ENCODE peak calls at places on chromosomes 16 and 17, in seven cellular contexts. M is mucosa of descending colon; C is A549; E is CD8-positive, alpha-beta T cell; P is fibroblast of mammary gland; Z is heart right ventricle; U is PC-3. O is an unnamed sample.

GRCh38 chr16:89945654-89946053 is 2.9 kb upstream of the DEF8 start:
- DNase-seq in M (no peak), C (no peak), E (no peak), P (no peak), Z (no peak), U (peak), O (no peak)

GRCh38 chr17:48328457-48328856 is 101.6 kb downstream of the SKAP1 start:
- DNase-seq in M (no peak), C (no peak), E (no peak), P (no peak), Z (no peak), U (peak), O (no peak)

GRCh38 chr16:82509636-82510035 is 117.1 kb upstream of the CDH13 start:
- DNase-seq in M (no peak), C (no peak), E (no peak), P (no peak), Z (no peak), U (no peak), O (no peak)

GRCh38 chr16:49617710-49618330 is 238.1 kb downstream of the ZNF423 start:
- DNase-seq in M (no peak), C (no peak), E (no peak), P (no peak), Z (no peak), U (no peak), O (no peak)

GRCh38 chr17:61223725-61224124 is 175.9 kb upstream of the TBX2 start:
- DNase-seq in M (no peak), C (no peak), E (no peak), P (no peak), Z (no peak), U (no peak), O (no peak)

GRCh38 chr16:80946481-80946880 is 60.2 kb downstream of the CMC2 start:
- DNase-seq in M (no peak), C (no peak), E (no peak), P (peak), Z (no peak), U (no peak), O (peak)

GRCh38 chr16:82935781-82936180 is 309.0 kb downstream of the CDH13 start:
- DNase-seq in M (no peak), C (no peak), E (no peak), P (no peak), Z (no peak), U (no peak), O (no peak)

GRCh38 chr17:2202302-2202995 is 101.1 kb downstream of the SMG6 start:
- DNase-seq in M (no peak), C (no peak), E (no peak), P (no peak), Z (no peak), U (no peak), O (no peak)

GRCh38 chr16:88713568-88714419 is 7.5 kb downstream of the CTU2 start:
- DNase-seq in M (no peak), C (no peak), E (no peak), P (peak), Z (no peak), U (peak), O (no peak)

DNA sequence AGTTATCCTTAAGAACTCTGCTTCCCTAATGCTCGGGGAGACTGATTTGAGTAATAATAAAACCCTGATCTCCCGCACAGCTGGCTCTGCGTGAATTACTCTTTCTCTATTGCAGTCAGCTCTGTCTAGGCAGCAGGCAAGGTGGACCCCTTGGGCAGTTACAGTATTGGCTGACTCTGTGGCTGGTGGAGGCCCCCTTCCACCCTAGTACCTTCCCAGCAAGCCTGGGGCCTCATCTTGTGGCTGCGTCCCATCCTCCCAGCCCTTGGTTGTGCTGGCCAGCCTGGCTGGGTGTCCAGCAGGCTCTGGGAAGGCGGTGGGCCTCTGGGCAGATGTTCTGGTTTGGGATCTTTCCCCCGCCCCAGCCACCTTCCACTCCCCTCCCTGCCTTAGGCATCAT is 44.5 kb downstream of the CFAP20 start:
- DNase-seq in M (no peak), C (no peak), E (no peak), P (no peak), Z (no peak), U (no peak), O (no peak)
- TF ChIP-seq CTCF in M (no peak), C (no peak), E (no peak), P (no peak), Z (no peak), U (no peak), O (no peak)

GRCh38 chr17:72110231-72110952 is 10.4 kb upstream of the SOX9 start:
- DNase-seq in M (no peak), C (no peak), E (no peak), P (peak), Z (no peak), U (no peak), O (no peak)
- H3K4me3 ChIP-seq in M (no peak), C (no peak), E (no peak), P (peak), Z (peak), U (no peak), O (peak)

DNA sequence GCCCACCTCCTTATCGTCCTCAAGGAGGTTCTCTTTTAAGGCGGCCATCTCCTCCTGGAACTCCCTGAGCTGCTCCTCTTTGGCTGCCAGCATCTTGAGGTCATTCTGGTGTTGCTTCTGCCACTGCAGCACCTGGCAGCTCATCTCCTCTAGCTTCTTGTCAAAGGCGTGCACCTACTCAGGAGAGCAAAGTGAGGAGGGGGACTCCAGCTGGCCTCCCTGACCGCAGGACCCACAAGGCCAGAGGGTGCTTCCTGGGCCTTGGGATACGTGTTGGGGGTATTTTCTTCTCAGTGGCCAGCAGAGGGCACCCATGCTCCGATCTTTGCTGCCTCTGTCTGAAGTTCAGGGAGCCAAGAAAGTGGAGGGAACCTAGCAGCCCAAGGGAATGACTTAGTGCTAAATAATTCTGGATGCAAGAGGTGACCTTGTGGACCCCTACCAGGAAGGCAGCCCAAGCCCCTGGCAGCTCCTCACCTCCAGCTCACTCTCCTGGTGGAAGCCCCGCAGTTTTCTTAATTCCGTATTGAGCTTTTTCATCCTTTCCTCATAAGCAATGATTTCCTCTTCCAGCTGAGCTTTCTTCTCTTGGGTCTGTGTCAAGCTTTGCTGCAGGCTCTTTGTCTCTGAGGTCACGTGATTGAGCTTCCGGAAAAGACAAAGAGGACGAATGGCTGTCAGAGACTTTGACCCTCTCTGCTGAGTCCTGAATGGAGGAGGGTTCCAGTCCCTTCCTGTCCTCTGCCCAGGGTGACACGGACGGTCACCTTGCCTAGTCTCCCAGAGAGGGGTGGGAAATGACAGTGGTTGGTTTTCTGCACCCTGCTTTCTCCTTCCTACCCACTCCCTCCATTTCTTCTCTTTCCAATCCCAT is 31.4 kb downstream of the DHX38 start:
- DNase-seq in M (peak), C (peak), E (peak), P (peak), Z (peak), U (peak), O (peak)
- TF ChIP-seq CTCF in M (peak), C (peak), E (peak), P (peak), Z (peak), U (peak), O (peak)

DNA sequence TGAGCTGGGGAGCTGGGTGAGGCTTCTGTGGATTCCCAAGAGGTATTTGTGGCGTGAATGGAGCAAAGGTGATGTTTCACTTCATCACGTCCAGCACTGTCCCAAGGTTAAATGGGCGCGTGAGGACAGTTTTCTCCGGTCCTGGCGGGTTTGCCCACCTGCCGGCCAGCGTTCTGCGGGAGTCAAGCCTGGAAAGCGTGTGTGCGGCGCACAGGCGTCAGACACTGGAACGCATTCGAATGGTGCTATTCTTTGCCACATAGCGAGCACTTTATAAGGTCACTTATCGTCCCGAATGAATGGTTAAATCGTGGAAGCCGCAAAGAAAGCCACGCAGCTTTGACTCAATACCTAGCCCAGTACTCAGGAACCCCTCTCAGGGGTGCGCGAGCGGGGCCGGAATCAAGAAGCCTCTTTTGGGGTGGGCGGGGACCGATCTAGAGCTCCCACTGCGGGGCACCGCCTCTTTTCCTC is 446 bp upstream of the PSMD11 start:
- DNase-seq in M (no peak), C (no peak), E (no peak), P (peak), Z (no peak), U (no peak), O (no peak)
- H3K4me3 ChIP-seq in M (peak), C (peak), E (peak), P (peak), Z (peak), U (peak), O (peak)

GRCh38 chr17:73643846-73644144 is 450 bp downstream of the SDK2 start:
- DNase-seq in M (no peak), C (no peak), E (no peak), P (no peak), Z (no peak), U (no peak), O (no peak)

GRCh38 chr17:73643012-73643845 is 1.0 kb downstream of the SDK2 start:
- DNase-seq in M (peak), C (peak), E (no peak), P (no peak), Z (no peak), U (peak), O (no peak)

GRCh38 chr17:73644145-73645049 is at the start of gene SDK2:
- DNase-seq in M (peak), C (peak), E (no peak), P (no peak), Z (no peak), U (no peak), O (no peak)

GRCh38 chr17:73646409-73647305 is 2.4 kb upstream of the SDK2 start:
- DNase-seq in M (no peak), C (peak), E (no peak), P (peak), Z (no peak), U (no peak), O (no peak)

DNA sequence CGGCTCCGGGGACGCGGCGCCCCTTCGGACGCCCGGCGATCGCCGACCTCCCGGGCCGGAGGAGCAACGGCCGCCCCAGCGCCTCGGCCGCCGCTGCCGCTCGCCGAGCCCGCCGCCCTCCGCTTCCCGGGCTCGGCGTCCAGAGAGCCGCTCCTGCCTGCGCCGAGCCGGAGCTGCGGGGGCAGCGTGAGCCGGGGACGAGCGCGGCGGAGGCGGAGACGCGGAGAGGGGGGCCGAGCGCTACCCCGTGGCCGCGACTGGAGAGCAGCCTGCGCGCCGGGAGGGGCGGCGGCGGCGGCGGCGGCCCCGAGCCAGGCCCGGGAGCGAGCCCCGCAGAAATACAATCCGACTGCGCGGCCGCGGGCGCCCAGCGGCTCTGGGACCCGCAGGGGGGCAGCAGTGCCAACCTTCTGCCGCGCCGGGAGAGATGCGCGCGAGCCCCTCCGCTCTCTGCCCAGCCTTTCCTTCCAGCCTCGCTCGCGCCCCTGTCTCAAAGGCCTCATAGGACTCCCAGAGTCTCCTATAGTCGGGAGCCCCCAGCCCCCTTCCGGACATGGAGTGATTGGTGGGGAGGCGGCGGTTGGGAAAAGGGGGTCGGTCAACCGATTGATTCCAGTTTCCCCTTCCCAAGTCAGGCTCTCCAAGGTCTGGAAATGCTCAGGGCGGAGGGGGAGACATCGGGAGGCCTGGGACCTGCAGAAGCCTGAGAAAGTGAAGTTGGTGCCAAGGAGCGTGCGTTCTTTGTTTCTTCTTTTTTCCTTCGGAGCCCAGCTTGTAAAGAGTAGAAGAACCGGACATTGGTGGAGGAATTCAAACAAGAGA is 1.0 kb upstream of the SDK2 start:
- DNase-seq in M (peak), C (peak), E (peak), P (peak), Z (peak), U (no peak), O (peak)
- TF ChIP-seq CTCF in M (no peak), C (peak), E (peak), P (no peak), Z (no peak), U (no peak), O (no peak)

DNA sequence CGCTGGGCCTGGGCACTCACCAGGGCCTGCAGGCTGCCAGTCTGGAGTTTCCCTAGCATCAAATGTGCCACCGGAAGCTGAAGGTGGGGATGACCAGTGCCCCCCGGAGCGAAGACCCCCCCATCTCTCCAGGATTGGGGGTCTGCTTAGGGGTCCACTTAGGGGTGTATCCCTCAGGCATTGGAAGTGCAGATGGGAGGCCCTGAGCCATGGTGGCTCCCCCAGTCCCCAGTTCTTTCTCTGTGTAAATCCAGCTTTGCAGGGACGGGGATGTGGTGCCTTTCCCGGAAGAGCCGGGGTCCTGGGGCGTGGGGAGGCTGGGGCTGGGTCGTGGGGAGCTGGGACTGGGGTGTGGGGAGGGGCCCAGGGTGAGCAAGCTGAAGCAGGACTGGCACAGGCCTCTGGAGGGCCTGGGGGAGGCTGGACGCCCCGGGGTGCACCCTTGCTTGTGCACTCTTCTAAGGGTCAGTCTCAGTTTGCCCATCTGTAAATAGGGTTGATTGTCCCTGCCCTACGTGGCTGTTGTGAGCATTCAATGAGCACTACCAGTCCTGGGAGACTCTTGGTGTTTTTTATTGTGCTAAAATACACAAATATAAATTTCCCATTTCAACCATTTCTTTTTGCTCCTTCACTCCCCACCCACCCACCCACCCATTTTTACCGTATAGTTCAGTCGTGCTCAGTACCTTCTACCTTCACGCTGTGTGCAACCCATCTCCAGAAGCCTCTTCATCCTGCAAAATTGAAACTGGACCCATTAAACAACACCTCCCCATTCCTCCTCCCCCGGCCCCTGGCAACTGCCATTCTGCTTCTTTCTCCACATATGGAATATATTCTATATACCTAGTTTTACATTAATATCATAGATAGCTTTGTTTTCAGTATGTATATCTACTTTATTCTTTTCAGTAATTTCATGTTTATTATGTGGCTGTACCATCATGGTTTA is 7.7 kb upstream of the TBC1D3B start:
- DNase-seq in M (peak), C (no peak), E (no peak), P (no peak), Z (no peak), U (no peak), O (no peak)
- H3K4me3 ChIP-seq in M (no peak), C (peak), E (peak), P (peak), Z (peak), U (no peak), O (no peak)

DNA sequence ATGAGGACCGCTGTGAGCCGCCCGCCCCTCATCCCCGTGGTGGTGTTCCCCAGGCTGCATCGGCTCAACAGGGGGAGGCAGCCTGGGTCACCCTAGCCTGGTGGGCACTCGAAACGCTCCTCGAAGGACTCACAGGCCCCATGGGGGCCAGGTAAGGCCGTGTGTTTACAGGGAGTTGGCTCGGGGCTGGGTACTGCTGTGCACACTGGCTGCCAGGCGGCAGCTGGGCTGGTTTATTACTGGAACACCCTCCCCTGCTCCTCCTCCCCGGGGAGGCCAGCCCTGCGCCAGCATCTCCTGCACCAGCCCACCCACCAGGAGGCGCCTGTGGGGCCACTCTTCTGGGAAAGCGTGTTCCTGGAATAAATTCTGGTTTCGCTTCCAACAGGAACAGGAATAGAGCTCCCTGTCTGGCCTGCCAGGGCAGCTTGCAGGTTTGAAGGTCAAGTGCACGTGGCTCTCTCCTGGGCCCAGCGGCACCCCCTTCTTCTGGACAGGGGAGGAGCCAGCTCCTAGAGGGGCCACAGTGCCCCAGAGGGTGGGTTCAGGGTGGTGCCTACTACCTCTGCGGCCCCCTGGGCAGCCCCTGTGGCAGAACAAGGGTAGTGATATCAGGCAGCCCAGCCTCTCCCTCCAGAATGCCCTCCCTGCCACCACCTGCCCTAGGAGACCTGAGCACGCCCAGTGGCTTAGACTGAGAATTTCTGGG is 11.3 kb downstream of the MCRIP1 start:
- DNase-seq in M (peak), C (peak), E (no peak), P (peak), Z (peak), U (peak), O (peak)
- TF ChIP-seq CTCF in M (peak), C (peak), E (no peak), P (peak), Z (peak), U (peak), O (peak)

DNA sequence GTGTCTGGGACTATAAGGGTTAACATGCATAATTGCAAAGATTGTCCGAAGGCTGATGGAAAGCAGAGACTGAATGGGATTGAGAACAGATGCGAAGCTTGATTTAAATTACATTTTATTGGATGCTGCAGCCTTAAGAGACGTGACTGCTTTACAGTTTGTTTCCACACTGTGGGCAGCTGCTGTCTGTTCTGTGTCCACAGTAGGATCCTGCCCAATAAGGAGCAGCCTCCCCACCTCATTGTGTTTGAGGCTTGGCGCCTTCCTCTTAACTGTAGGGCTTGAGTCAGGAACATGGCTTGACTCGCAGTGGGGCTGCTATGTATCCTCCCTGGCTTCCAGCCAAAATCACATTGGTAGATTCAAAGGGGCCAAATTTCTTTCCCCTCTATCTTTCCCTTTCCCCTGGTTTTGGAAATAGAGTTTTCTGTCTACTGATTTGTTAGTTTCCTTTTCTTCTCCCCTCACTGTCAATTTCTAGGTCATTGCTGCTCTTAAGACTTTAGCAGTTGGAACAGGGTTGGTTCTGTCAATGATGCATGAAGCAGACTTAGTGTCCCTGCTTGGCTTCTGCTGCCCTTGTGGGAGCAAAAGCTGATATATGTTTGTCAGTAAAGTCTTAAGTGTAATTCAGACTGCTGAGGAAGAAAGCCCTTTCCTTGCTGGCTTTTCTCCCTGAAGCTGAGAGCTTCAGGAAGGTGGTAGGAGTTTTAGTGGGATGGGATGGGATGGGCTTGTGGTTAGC is 5.1 kb upstream of the RARA start:
- DNase-seq in M (no peak), C (no peak), E (no peak), P (peak), Z (no peak), U (no peak), O (peak)
- H3K4me3 ChIP-seq in M (no peak), C (no peak), E (no peak), P (no peak), Z (no peak), U (no peak), O (no peak)